ENCODE peak calls at places on chromosomes 3 and 15, in nine cellular contexts. N, M, U, H, S, T, V, G and L are unnamed samples.

GRCh38 chr3:151604941-151605340 is 128.8 kb upstream of the AADACL2 start:
- DNase-seq in M (no peak), N (no peak), G (no peak), S (no peak), U (no peak), H (no peak), V (no peak), T (no peak), L (no peak)

GRCh38 chr15:87736921-87737389 is 519.6 kb downstream of the NTRK3 start:
- DNase-seq in H (no peak), M (no peak), G (no peak), U (no peak), V (no peak), N (no peak), S (no peak), T (peak), L (no peak)

GRCh38 chr3:134373942-134374790 is at the start of gene AMOTL2:
- DNase-seq in G (no peak), V (no peak), U (peak), S (peak), N (peak), T (no peak), H (no peak), M (peak), L (peak)

GRCh38 chr15:90221251-90221900 is 12.4 kb downstream of the CIB1 start:
- DNase-seq in G (no peak), T (no peak), U (peak), N (peak), M (peak), S (peak), H (no peak), V (no peak), L (peak)

GRCh38 chr3:18054625-18055024 is 312.2 kb upstream of the TBC1D5 start:
- DNase-seq in H (no peak), N (no peak), G (no peak), S (no peak), T (no peak), U (no peak), M (no peak), V (no peak), L (no peak)

GRCh38 chr3:154967090-154967489 is 113.0 kb upstream of the MME start:
- DNase-seq in V (no peak), S (no peak), T (no peak), U (peak), M (no peak), N (no peak), G (no peak), H (no peak), L (no peak)

GRCh38 chr15:79089331-79089889 is 1.2 kb downstream of the RASGRF1 start:
- DNase-seq in M (no peak), U (no peak), S (no peak), V (no peak), T (no peak), N (no peak), H (no peak), G (no peak), L (no peak)

GRCh38 chr15:89494941-89495637 is 1.3 kb downstream of the RHCG start:
- DNase-seq in S (no peak), U (no peak), T (no peak), G (no peak), H (peak), V (no peak), M (peak), N (no peak), L (no peak)

GRCh38 chr15:101122806-101123205 is 129.0 kb downstream of the CHSY1 start:
- DNase-seq in N (no peak), H (no peak), G (no peak), S (no peak), M (no peak), U (no peak), V (no peak), T (no peak), L (no peak)

GRCh38 chr3:16467368-16467767 is 46.1 kb downstream of the RFTN1 start:
- DNase-seq in U (no peak), G (no peak), V (no peak), T (peak), N (no peak), S (no peak), M (no peak), H (peak), L (no peak)

GRCh38 chr3:10548997-10549396 is 43.6 kb upstream of the ATP2B2 start:
- DNase-seq in N (no peak), G (no peak), S (no peak), U (peak), V (no peak), M (peak), T (no peak), H (peak), L (no peak)

GRCh38 chr3:57048052-57048671 is 12.3 kb upstream of the SPATA12 start:
- DNase-seq in H (no peak), V (no peak), S (peak), M (no peak), T (no peak), U (peak), G (peak), N (peak), L (peak)

GRCh38 chr15:35362195-35362829 is 183.7 kb downstream of the DPH6 start:
- DNase-seq in V (no peak), M (no peak), S (no peak), H (no peak), T (no peak), U (no peak), G (no peak), N (no peak), L (no peak)

GRCh38 chr15:76340802-76341365 is 4.3 kb downstream of the ISL2 start:
- DNase-seq in M (no peak), U (no peak), V (peak), G (no peak), S (no peak), H (peak), T (peak), N (peak), L (no peak)

GRCh38 chr3:13338996-13339395 is 81.1 kb downstream of the NUP210 start:
- DNase-seq in S (no peak), V (no peak), G (no peak), N (no peak), H (no peak), T (no peak), M (no peak), U (no peak), L (no peak)

GRCh38 chr15:93477188-93477587 is 388.2 kb upstream of the RGMA start:
- DNase-seq in N (no peak), G (no peak), M (no peak), U (no peak), V (no peak), S (no peak), T (no peak), H (no peak), L (no peak)

GRCh38 chr3:124059580-124059979 is 67.7 kb upstream of the ROPN1 start:
- DNase-seq in T (no peak), N (no peak), H (peak), U (no peak), S (no peak), V (no peak), M (no peak), G (no peak), L (no peak)

GRCh38 chr3:46628980-46629379 is 16.7 kb downstream of the FAM240A start:
- DNase-seq in G (no peak), U (peak), T (no peak), S (peak), M (no peak), V (no peak), N (no peak), H (no peak), L (no peak)

GRCh38 chr15:78000089-78000926 is 77.2 kb downstream of the TBC1D2B start:
- DNase-seq in N (no peak), S (peak), G (peak), M (peak), T (peak), U (no peak), H (peak), V (no peak), L (no peak)

GRCh38 chr3:98690876-98691275 is 72.3 kb upstream of the ST3GAL6 start:
- DNase-seq in H (no peak), T (no peak), N (no peak), U (peak), M (no peak), V (no peak), S (no peak), G (no peak), L (no peak)

GRCh38 chr3:56131976-56132590 is 336.2 kb downstream of the ERC2 start:
- DNase-seq in H (peak), T (no peak), M (no peak), G (no peak), S (no peak), N (no peak), U (peak), V (no peak), L (peak)

GRCh38 chr3:149004622-149005021 is 13.3 kb downstream of the GYG1 start:
- DNase-seq in S (peak), G (no peak), T (no peak), H (no peak), V (no peak), M (no peak), U (no peak), N (peak), L (no peak)

GRCh38 chr3:46358466-46358865 is 4.6 kb downstream of the CCR2 start:
- DNase-seq in H (no peak), G (no peak), S (no peak), U (no peak), M (no peak), N (no peak), T (no peak), V (no peak), L (no peak)

GRCh38 chr3:178048768-178049167 is 487.5 kb upstream of the KCNMB2 start:
- DNase-seq in V (no peak), S (no peak), U (no peak), T (no peak), G (no peak), M (no peak), N (no peak), H (no peak), L (no peak)

GRCh38 chr3:128271536-128272332 is 118.5 kb downstream of the EEFSEC start:
- DNase-seq in S (no peak), H (no peak), M (no peak), U (no peak), G (no peak), T (no peak), N (no peak), V (no peak), L (no peak)

GRCh38 chr15:38612159-38612863 is 47.7 kb upstream of the RASGRP1 start:
- DNase-seq in S (no peak), H (peak), G (no peak), M (no peak), T (no peak), U (no peak), V (no peak), N (no peak), L (no peak)

GRCh38 chr3:64300790-64301423 is 75.6 kb upstream of the PRICKLE2 start:
- DNase-seq in N (no peak), G (no peak), V (no peak), S (no peak), H (no peak), M (no peak), T (no peak), U (peak), L (no peak)

GRCh38 chr15:74028646-74029045 is 34.1 kb downstream of the PML start:
- DNase-seq in M (no peak), U (no peak), G (no peak), H (no peak), S (no peak), T (no peak), N (no peak), V (no peak), L (no peak)

GRCh38 chr3:129723558-129724324 is 117.3 kb upstream of the PLXND1 start:
- DNase-seq in T (no peak), U (peak), H (no peak), S (no peak), G (no peak), V (no peak), M (peak), N (no peak), L (peak)

GRCh38 chr3:127566801-127567200 is 23.7 kb downstream of the TPRA1 start:
- DNase-seq in G (peak), S (no peak), M (no peak), U (no peak), T (no peak), N (peak), H (no peak), V (no peak), L (no peak)

GRCh38 chr3:141402476-141403171 is 34.3 kb downstream of the ZBTB38 start:
- DNase-seq in V (no peak), G (no peak), U (peak), S (peak), N (peak), H (peak), M (peak), T (peak), L (peak)